ENCODE peak calls at places on chromosomes 5 and 9, in ten cellular contexts. D is A549, X is choroid plexus epithelial cell, T is kidney epithelial cell, P is endodermal cell, K is coronary artery, S is foreskin fibroblast, H is GM06990, U is suprapubic skin, Y is body of pancreas. V is an unnamed sample.

GRCh38 chr5:39100301-39100850 is 26.2 kb upstream of the RICTOR start:
- DNase-seq in P (no peak), S (no peak), U (no peak), Y (no peak), D (no peak), T (no peak), K (no peak), H (no peak), X (no peak), V (no peak)

GRCh38 chr5:14501353-14502162 is 80.0 kb upstream of the OTULINL start:
- DNase-seq in T (no peak), U (no peak), S (peak), D (no peak), P (peak), Y (no peak), H (no peak), K (no peak), X (no peak), V (no peak)

GRCh38 chr5:172849636-172850453 is 15.8 kb downstream of the ERGIC1 start:
- DNase-seq in S (no peak), X (no peak), T (no peak), H (peak), D (no peak), Y (no peak), U (no peak), K (no peak), P (no peak), V (peak)

GRCh38 chr9:78004478-78005229 is 27.0 kb downstream of the GNAQ start:
- DNase-seq in Y (peak), P (no peak), H (no peak), D (peak), S (no peak), T (no peak), U (no peak), K (no peak), X (peak), V (no peak)

GRCh38 chr5:57216714-57217113 is 42.9 kb downstream of the GPBP1 start:
- DNase-seq in P (no peak), K (no peak), H (no peak), U (no peak), X (peak), Y (no peak), D (no peak), S (peak), T (no peak), V (peak)

GRCh38 chr5:53180971-53181370 is 71.4 kb upstream of the MOCS2 start:
- DNase-seq in H (no peak), U (no peak), T (no peak), P (no peak), Y (no peak), S (peak), D (no peak), X (no peak), K (no peak), V (no peak)

GRCh38 chr5:148840531-148840930 is 14.1 kb downstream of the ADRB2 start:
- DNase-seq in U (no peak), P (no peak), S (no peak), X (peak), K (no peak), H (no peak), Y (no peak), T (no peak), D (no peak), V (no peak)

GRCh38 chr9:133945977-133946753 is 46.0 kb downstream of the VAV2 start:
- DNase-seq in H (peak), S (no peak), D (no peak), K (no peak), U (no peak), X (no peak), Y (no peak), P (no peak), T (no peak), V (no peak)

GRCh38 chr5:28369418-28369817 is 1331.0 kb upstream of the CDH9 start:
- DNase-seq in S (no peak), Y (no peak), U (no peak), T (no peak), X (no peak), P (no peak), D (no peak), K (no peak), H (no peak), V (no peak)

GRCh38 chr5:156191547-156191946 is 135.4 kb upstream of the SGCD start:
- DNase-seq in P (peak), U (no peak), X (no peak), K (no peak), D (no peak), Y (no peak), T (no peak), S (no peak), H (no peak), V (no peak)

GRCh38 chr5:103645816-103646215 is 83.2 kb upstream of the NUDT12 start:
- DNase-seq in K (no peak), T (no peak), P (no peak), D (no peak), Y (no peak), H (no peak), X (no peak), U (no peak), S (no peak), V (no peak)

GRCh38 chr9:114330636-114331035 is 967 bp downstream of the ORM2 start:
- DNase-seq in K (no peak), S (no peak), D (no peak), X (no peak), P (no peak), H (no peak), Y (no peak), T (no peak), U (no peak), V (no peak)

GRCh38 chr9:13732290-13732689 is 452.8 kb upstream of the MPDZ start:
- DNase-seq in X (no peak), Y (no peak), T (no peak), S (no peak), K (no peak), P (no peak), U (no peak), D (no peak), H (no peak), V (no peak)

DNA sequence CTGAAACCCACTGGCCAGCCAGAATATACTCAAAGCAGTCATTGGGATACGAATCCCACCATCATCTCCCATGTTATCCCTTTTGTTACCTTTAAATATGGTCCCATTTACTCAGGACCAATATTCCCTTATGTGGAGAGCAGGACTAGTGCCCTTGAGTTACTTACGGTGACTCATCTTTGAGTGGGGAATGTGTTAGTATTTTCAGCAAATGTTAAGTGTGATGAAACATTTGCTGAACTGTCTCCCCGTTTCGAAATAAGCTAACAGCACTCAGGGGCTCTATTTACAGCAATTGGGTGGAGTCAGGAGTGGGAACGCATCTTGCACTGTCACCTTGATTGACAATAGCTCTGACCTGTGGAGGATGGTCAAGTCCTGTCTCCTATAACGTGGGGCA is 67.4 kb downstream of the CTSL start:
- DNase-seq in T (peak), P (no peak), X (peak), K (no peak), Y (no peak), U (no peak), S (peak), D (peak), H (no peak), V (peak)
- H3K4me3 ChIP-seq in T (no peak), P (no peak), X (no peak), K (no peak), Y (no peak), U (no peak), S (no peak), D (peak), H (no peak), V (peak)

DNA sequence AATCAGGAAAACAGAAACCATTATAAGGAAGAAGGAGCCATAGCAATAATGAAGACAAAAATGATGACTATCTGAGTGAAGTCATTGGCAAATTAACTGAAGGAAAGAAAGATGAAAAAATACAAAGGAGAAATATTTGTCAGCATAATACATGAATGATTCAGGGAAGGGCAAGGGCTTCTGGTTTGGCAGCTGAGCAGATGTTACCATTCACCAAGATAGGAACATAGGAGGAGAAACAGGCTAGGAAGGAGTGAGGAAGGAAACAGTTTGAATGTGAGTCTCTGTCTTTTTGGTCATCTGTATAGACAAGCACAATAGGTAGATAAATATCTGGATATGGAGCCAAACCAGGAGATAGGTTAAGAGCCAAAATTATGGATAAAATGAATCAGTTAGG is 296.0 kb downstream of the ISL1 start:
- DNase-seq in T (no peak), K (no peak), X (no peak), P (no peak), U (no peak), D (no peak), H (no peak), S (no peak), Y (no peak), V (no peak)
- TF ChIP-seq CTCF in T (no peak), K (no peak), X (no peak), P (no peak), U (no peak), D (no peak), H (no peak), S (no peak), Y (no peak), V (no peak)

GRCh38 chr9:128218172-128218517 is 15.0 kb downstream of the DNM1 start:
- DNase-seq in P (no peak), H (no peak), X (no peak), S (no peak), T (no peak), D (no peak), K (no peak), Y (no peak), U (no peak), V (no peak)
- H3K4me3 ChIP-seq in P (peak), H (peak), X (peak), S (no peak), T (peak), D (no peak), K (peak), Y (no peak), U (peak), V (no peak)

DNA sequence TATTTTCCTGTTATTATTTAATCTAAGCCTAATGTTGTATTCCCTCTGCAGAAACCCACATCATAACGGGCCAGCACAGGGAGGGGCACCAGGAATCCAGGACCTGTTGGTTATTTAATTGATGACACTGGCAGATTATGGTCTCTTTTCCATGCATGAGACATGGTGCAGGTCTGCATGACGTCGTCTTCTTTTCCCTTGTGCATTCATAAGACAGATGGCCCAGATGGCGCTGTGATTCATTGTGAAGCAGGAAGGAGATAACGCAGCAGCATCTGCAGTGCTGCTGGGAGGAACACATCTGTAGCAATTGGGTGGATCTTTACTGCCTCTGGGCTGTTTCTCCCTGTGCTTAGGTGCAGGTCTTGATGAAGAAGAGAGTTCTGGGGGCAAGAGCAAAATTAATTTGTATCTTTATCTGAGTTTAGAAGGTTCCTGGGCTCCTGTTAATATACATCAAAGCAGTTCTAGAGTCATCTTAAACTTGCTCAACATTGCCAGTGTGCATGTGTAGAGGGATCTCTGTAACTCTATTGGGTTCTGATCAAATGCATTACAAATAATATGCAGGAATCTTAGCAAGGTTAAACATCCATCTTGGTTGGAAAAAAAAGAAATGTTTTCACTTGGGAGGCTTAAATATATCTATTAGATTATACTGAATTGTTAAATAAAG is 176.1 kb downstream of the PCSK1 start:
- DNase-seq in P (no peak), Y (no peak), D (peak), S (peak), U (no peak), X (peak), K (no peak), T (no peak), H (no peak), V (peak)
- TF ChIP-seq CTCF in P (no peak), Y (no peak), D (peak), S (no peak), U (no peak), X (peak), K (no peak), T (no peak), H (peak), V (no peak)

GRCh38 chr5:175659546-175660248 is 1.8 kb downstream of the HRH2 start:
- DNase-seq in H (no peak), D (no peak), Y (no peak), S (no peak), P (no peak), U (no peak), K (no peak), T (no peak), X (no peak), V (no peak)
- H3K4me3 ChIP-seq in H (no peak), D (no peak), Y (no peak), S (no peak), P (no peak), U (no peak), K (no peak), T (no peak), X (no peak), V (no peak)

DNA sequence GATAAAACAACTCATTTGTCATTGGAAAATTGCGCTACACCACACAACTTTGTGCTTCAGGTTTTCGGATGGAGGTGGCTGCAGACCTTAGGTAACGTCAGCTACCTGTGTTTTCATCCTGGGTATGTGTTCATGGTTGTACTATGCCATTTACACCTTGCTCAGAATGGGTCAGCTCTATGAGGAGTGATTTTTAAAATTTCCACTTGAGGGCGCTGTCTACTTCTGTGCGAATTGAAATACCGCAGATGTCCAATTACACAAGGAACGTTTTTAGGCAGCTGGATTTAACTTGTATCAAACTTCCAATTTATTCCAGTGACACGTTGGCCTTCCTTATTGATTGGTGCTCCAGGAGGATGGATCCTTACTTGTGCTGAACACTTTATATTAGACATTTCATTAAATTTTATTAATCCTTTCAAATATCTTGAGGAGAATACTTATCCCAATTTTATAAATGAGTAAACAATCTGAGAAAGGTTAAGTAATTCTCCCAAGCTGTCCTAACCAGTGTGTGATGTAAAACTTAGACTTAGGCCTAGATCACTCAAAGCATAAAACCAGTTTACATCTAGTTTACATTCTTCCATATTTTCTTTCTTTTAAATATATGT is 23.4 kb downstream of the DMRTA1 start:
- DNase-seq in S (no peak), T (no peak), P (peak), Y (no peak), H (no peak), U (no peak), X (peak), K (no peak), D (peak), V (peak)
- TF ChIP-seq CTCF in S (peak), T (peak), P (peak), Y (peak), H (peak), U (peak), X (peak), K (peak), D (peak), V (peak)

GRCh38 chr9:68703672-68704071 is 1.4 kb upstream of the PIP5K1B start:
- DNase-seq in S (no peak), D (no peak), K (no peak), U (no peak), H (no peak), Y (no peak), P (no peak), T (no peak), X (no peak), V (no peak)

GRCh38 chr9:68705636-68706578 is 867 bp downstream of the PIP5K1B start:
- DNase-seq in X (peak), S (no peak), K (no peak), H (peak), D (peak), Y (no peak), U (no peak), P (peak), T (no peak), V (no peak)

GRCh38 chr9:68704804-68705635 is at the start of gene PIP5K1B:
- DNase-seq in H (peak), Y (peak), X (peak), D (peak), U (peak), K (peak), T (peak), P (peak), S (peak), V (peak)

GRCh38 chr9:68702493-68702892 is 2.5 kb upstream of the PIP5K1B start:
- DNase-seq in T (no peak), K (no peak), D (no peak), H (no peak), U (no peak), Y (no peak), X (no peak), P (no peak), S (no peak), V (no peak)

DNA sequence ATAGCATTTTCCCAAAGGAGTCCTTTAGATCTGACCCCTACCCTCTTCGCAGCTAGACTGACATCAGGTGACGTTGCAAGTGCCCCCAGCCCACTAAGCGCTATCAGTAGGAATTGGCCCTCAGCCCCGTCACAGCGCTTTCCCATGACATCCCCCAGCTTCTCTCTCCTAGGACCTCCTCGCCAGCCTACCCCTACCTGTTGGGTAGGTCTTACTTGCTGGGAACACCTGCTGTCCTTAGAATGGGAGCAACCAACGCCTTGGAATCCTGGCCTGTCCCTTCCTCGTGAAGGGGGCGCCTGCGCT is 589 bp upstream of the PIP5K1B start:
- DNase-seq in D (no peak), K (no peak), P (no peak), X (no peak), S (no peak), Y (no peak), U (no peak), H (no peak), T (no peak), V (no peak)
- H3K4me3 ChIP-seq in D (peak), K (peak), P (peak), X (no peak), S (no peak), Y (peak), U (peak), H (peak), T (no peak), V (no peak)

GRCh38 chr5:72269411-72269780 is 50.6 kb downstream of the MRPS27 start:
- DNase-seq in U (no peak), Y (no peak), T (no peak), P (no peak), D (no peak), S (no peak), H (no peak), K (no peak), X (no peak), V (no peak)
- TF ChIP-seq CTCF in U (peak), Y (no peak), T (no peak), P (no peak), D (no peak), S (no peak), H (no peak), K (no peak), X (no peak), V (no peak)

DNA sequence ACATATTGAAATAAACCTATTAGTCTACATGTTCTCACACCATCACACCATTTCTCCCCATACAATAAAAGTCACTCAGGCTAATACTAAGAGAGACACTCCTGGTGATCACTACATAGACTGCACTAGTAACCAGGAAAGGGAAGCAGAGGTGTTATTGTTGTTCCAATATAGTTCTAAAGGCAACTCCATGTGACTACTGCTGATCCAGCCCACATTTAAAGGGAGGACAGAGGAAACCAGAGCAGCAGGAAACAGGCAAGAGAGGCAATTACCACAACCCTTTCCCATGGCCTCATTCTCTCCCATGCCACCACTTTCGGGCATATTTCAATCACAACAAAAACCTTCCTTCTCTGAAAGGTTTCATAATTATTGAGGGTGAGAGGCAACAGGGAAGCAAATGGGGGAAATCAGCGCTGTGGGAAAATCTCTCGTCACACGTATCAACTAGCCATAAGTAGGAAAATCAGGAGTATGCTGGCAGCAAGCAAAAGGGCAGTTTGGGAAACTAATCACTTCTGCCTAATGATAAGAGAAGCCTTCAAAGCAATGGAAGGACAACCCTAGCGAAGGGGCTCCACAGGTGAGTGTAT is 1.8 kb downstream of the UBAP2 start:
- DNase-seq in Y (no peak), T (no peak), X (peak), S (no peak), U (no peak), D (no peak), H (no peak), K (no peak), P (peak), V (no peak)
- H3K4me3 ChIP-seq in Y (no peak), T (peak), X (peak), S (peak), U (peak), D (peak), H (peak), K (no peak), P (peak), V (peak)

GRCh38 chr9:80884180-80884579 is 805.2 kb downstream of the TLE1 start:
- DNase-seq in D (no peak), X (no peak), K (no peak), P (no peak), T (no peak), U (no peak), H (no peak), S (no peak), Y (no peak), V (no peak)

GRCh38 chr9:80881946-80882345 is 807.4 kb downstream of the TLE1 start:
- DNase-seq in X (no peak), T (no peak), S (no peak), K (no peak), P (peak), U (no peak), H (no peak), Y (no peak), D (no peak), V (no peak)

GRCh38 chr9:80881350-80881749 is 808.0 kb downstream of the TLE1 start:
- DNase-seq in T (no peak), X (no peak), H (no peak), K (no peak), Y (no peak), S (no peak), D (no peak), P (no peak), U (no peak), V (no peak)

DNA sequence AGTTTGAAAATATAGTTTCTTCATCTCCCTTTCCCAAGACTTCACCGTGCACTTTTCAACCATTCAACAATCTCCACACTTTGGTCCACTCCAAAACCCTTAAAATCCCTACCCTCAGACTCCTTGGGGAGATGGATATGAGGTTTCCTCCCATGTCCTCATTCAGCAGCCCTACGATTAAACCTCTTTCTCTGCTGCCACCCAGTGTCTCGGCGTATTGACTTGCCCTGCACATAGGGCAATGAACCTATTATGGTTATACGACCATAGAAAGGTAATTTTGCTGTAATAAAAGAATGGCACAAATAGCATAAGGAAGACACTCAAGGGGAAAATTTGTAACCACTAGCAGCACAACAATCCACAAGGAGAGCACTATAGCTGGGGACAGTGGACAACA is 803.5 kb downstream of the TLE1 start:
- DNase-seq in S (no peak), D (no peak), U (no peak), Y (no peak), T (no peak), P (peak), H (no peak), K (no peak), X (peak), V (peak)
- TF ChIP-seq CTCF in S (no peak), D (no peak), U (no peak), Y (no peak), T (peak), P (peak), H (no peak), K (no peak), X (peak), V (no peak)